ENCODE peak calls at places on chromosomes 2 and 18, in seven cellular contexts. G is mesendoderm, P is K562, L is transverse colon, T is uterus, D is aorta, Z is endothelial cell of umbilical vein. O is an unnamed sample.

GRCh38 chr2:62474173-62474572 is 31.8 kb downstream of the TMEM17 start:
- DNase-seq in G (no peak), Z (peak; percentile 16), L (no peak), P (no peak), T (no peak), D (no peak), O (no peak)

GRCh38 chr2:115303-115702 is 69.0 kb upstream of the FAM110C start:
- DNase-seq in L (no peak), D (no peak), P (no peak), T (no peak), G (peak; percentile 92), Z (no peak), O (peak; percentile 10)

GRCh38 chr2:46460241-46460921 is 19.0 kb upstream of the TMEM247 start:
- DNase-seq in D (no peak), Z (no peak), G (no peak), L (no peak), T (peak; percentile 48), P (no peak), O (no peak)

GRCh38 chr2:96248624-96249023 is 17.2 kb downstream of the TMEM127 start:
- DNase-seq in L (no peak), D (no peak), Z (no peak), G (no peak), P (no peak), T (no peak), O (no peak)

GRCh38 chr2:211611061-211611518 is 927.5 kb downstream of the ERBB4 start:
- DNase-seq in Z (no peak), G (no peak), T (no peak), L (no peak), P (no peak), D (no peak), O (no peak)

GRCh38 chr2:208820289-208820688 is 413.7 kb downstream of the PTH2R start:
- DNase-seq in T (no peak), L (no peak), Z (no peak), G (peak; percentile 65), P (no peak), D (no peak), O (peak; percentile 21)

GRCh38 chr18:13308369-13308768 is 89.8 kb downstream of the LDLRAD4 start:
- DNase-seq in P (no peak), L (no peak), T (no peak), Z (no peak), G (no peak), D (no peak), O (no peak)

GRCh38 chr2:96143231-96143847 is 1.9 kb downstream of the DUSP2 start:
- DNase-seq in G (no peak), P (no peak), Z (no peak), D (peak; percentile 62), T (no peak), L (no peak), O (no peak)

GRCh38 chr2:58762176-58762781 is 521.2 kb upstream of the FANCL start:
- DNase-seq in T (peak; percentile 16), L (peak; percentile 35), G (peak; percentile 91), P (peak; percentile 15), Z (peak; percentile 40), D (no peak), O (peak; percentile 14)

GRCh38 chr2:234681206-234681605 is 184.3 kb upstream of the ARL4C start:
- DNase-seq in Z (no peak), T (no peak), P (no peak), D (no peak), L (no peak), G (no peak), O (peak; percentile 91)
- H3K4me3 ChIP-seq in Z (no peak overlapping the region), T (no peak overlapping the region), P (no peak overlapping the region), D (no peak overlapping the region), L (no peak overlapping the region), G (no peak overlapping the region), O (no peak overlapping the region)

GRCh38 chr2:105294844-105295481 is 34.6 kb downstream of the TGFBRAP1 start:
- DNase-seq in G (peak; percentile 91), T (no peak), L (no peak), D (no peak), P (peak; percentile 59), Z (peak; percentile 57), O (no peak)

GRCh38 chr2:105297211-105297610 is 32.3 kb downstream of the TGFBRAP1 start:
- DNase-seq in L (no peak), G (no peak), Z (peak; percentile 13), T (no peak), P (no peak), D (no peak), O (no peak)

GRCh38 chr2:105298017-105298416 is 31.5 kb downstream of the TGFBRAP1 start:
- DNase-seq in D (no peak), Z (no peak), G (no peak), L (no peak), T (no peak), P (no peak), O (no peak)

GRCh38 chr2:105294046-105294445 is 35.5 kb downstream of the TGFBRAP1 start:
- DNase-seq in G (no peak), P (no peak), Z (no peak), L (no peak), T (no peak), D (no peak), O (no peak)

GRCh38 chr2:105296017-105296611 is 33.4 kb downstream of the TGFBRAP1 start:
- DNase-seq in P (no peak), T (no peak), D (no peak), G (no peak), L (no peak), Z (no peak), O (no peak)
- H3K36me3 ChIP-seq in P (peaks cover 53% of the 10 kb centered on the region), T (no peaks in the 10 kb centered on the region), D (peaks cover 7% of the 10 kb centered on the region), G (peaks cover 3% of the 10 kb centered on the region), L (peaks cover 23% of the 10 kb centered on the region), Z (peaks cover 10% of the 10 kb centered on the region), O (peaks cover 2% of the 10 kb centered on the region)

GRCh38 chr2:128090909-128091690 is at the start of gene UGGT1:
- DNase-seq in Z (peak; percentile 98), P (peak; percentile 90), T (peak; percentile 93), D (peak; percentile 98), G (peak; percentile 99), L (peak; percentile 96), O (peak; percentile 84)

GRCh38 chr2:128091691-128092050 is 671 bp downstream of the UGGT1 start:
- DNase-seq in L (peak; percentile 9), T (no peak), P (no peak), G (no peak), Z (peak; percentile 64), D (no peak), O (no peak)

GRCh38 chr2:128095201-128095600 is 4.2 kb downstream of the UGGT1 start:
- DNase-seq in G (no peak), Z (no peak), T (no peak), P (no peak), L (no peak), D (no peak), O (no peak)

GRCh38 chr2:128092656-128093055 is 1.7 kb downstream of the UGGT1 start:
- DNase-seq in T (no peak), D (no peak), L (no peak), G (peak; percentile 10), Z (no peak), P (peak; percentile 44), O (no peak)

DNA sequence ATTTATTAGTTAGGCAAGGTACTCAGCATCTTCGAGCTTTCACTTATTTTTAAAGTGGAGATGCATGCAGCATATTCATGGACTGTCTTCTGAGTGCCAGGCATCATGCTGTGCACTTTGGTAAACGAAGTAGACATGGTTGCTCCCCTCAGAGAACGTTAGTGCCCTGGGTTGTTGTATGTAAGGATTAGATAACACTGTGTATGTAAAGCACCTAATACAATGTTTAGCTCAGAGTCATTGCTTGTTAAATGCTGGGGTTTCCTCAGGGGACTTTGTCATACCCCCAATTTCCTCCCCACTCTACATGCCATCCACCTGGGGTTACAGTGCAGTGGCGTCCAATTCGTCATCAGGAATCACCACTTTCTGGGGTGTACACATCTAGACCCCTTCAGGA is 2.8 kb downstream of the UGGT1 start:
- DNase-seq in P (no peak), Z (no peak), L (no peak), T (no peak), D (no peak), G (no peak), O (no peak)
- H3K4me3 ChIP-seq in P (no peak overlapping the region), Z (no peak overlapping the region), L (no peak overlapping the region), T (no peak overlapping the region), D (no peak overlapping the region), G (no peak overlapping the region), O (no peak overlapping the region)

DNA sequence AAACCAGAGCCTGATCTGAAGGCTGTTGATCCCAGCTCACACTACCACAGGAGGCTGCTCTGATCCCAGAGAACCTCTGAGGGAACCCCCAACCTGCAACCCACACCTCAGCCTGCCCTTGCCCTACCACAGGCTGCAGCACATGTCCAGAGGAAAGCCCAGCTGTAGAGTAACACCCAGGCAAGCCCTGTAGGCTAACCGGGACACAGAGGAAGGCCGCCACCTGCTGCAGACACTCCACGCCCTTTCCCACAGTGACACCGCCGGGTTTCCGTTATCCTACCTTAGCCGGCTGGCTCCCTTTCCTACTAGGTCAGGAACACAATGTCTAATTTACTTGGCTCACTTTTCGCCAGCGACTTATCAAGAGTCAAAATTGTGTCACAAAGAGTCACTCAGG is 266.7 kb upstream of the KLHL29 start:
- DNase-seq in L (no peak), T (no peak), Z (no peak), D (no peak), G (no peak), P (no peak), O (no peak)
- H3K36me3 ChIP-seq in L (no peaks in the 10 kb centered on the region), T (no peaks in the 10 kb centered on the region), Z (no peaks in the 10 kb centered on the region), D (no peaks in the 10 kb centered on the region), G (no peaks in the 10 kb centered on the region), P (no peaks in the 10 kb centered on the region), O (no peaks in the 10 kb centered on the region)

O was measured in kidney epithelial cell.